ENCODE peak calls at places on chromosomes 6 and 20, in eight cellular contexts. B is CD8-positive, alpha-beta memory T cell; C is uterus; P is gastrocnemius medialis; Z is CD8-positive, alpha-beta T cell; T is body of pancreas; Q is SJSA1; V is ovary. F is an unnamed sample. For H3K27me3, H3K4me1 and H3K36me3, the result is how much of the 10 kb centered on the place peaks cover.

GRCh38 chr6:90483116-90483839 is 103.6 kb downstream of the MAP3K7 start:
- DNase-seq in B (no peak), C (no peak), P (no peak), Z (no peak), T (no peak), Q (no peak), V (no peak), F (no peak)

GRCh38 chr20:57680934-57681914 is 28.6 kb downstream of the PMEPA1 start:
- DNase-seq in B (peak), C (no peak), P (no peak), Z (peak), T (no peak), Q (no peak), V (no peak), F (no peak)

GRCh38 chr20:62953839-62954703 is 1.6 kb downstream of the SLC17A9 start:
- DNase-seq in B (peak), C (peak), P (peak), Z (peak), T (no peak), Q (peak), V (peak), F (peak)

GRCh38 chr6:25882066-25882496 is 8.0 kb upstream of the SLC17A3 start:
- DNase-seq in B (no peak), C (no peak), P (no peak), Z (peak), T (peak), Q (no peak), V (peak), F (peak)

GRCh38 chr20:25103526-25103925 is 21.6 kb upstream of the VSX1 start:
- DNase-seq in B (no peak), C (no peak), P (no peak), Z (no peak), T (no peak), Q (no peak), V (no peak), F (no peak)

GRCh38 chr20:57317789-57318371 is 11.7 kb upstream of the SPO11 start:
- DNase-seq in B (peak), C (no peak), P (no peak), Z (peak), T (no peak), Q (no peak), V (no peak), F (no peak)

GRCh38 chr20:49252556-49253350 is 25.1 kb downstream of the ZNFX1 start:
- DNase-seq in B (no peak), C (no peak), P (no peak), Z (no peak), T (peak), Q (no peak), V (no peak), F (no peak)

GRCh38 chr20:17613328-17614175 is 43.7 kb downstream of the DSTN start:
- DNase-seq in B (no peak), C (no peak), P (no peak), Z (no peak), T (peak), Q (no peak), V (peak), F (peak)

GRCh38 chr20:12435254-12435653 is 517.6 kb downstream of the BTBD3 start:
- DNase-seq in B (no peak), C (no peak), P (no peak), Z (no peak), T (no peak), Q (no peak), V (no peak), F (no peak)

GRCh38 chr6:151445482-151445881 is 6.4 kb downstream of the RMND1 start:
- DNase-seq in B (no peak), C (no peak), P (no peak), Z (no peak), T (no peak), Q (no peak), V (no peak), F (no peak)

GRCh38 chr6:82057846-82058554 is 189.5 kb downstream of the IBTK start:
- DNase-seq in B (no peak), C (no peak), P (no peak), Z (no peak), T (no peak), Q (no peak), V (no peak), F (no peak)

GRCh38 chr20:46651091-46651962 is at the start of gene SLC13A3:
- DNase-seq in B (no peak), C (no peak), P (no peak), Z (no peak), T (no peak), Q (no peak), V (no peak), F (no peak)

GRCh38 chr20:50327666-50328065 is 137.0 kb downstream of the CEBPB start:
- DNase-seq in B (no peak), C (no peak), P (no peak), Z (no peak), T (no peak), Q (no peak), V (no peak), F (no peak)

GRCh38 chr6:144216668-144217218 is 66.4 kb downstream of the STX11 start:
- DNase-seq in B (no peak), C (no peak), P (no peak), Z (no peak), T (no peak), Q (no peak), V (no peak), F (peak)

GRCh38 chr6:148998704-148999103 is 251.9 kb downstream of the UST start:
- DNase-seq in B (no peak), C (no peak), P (no peak), Z (no peak), T (no peak), Q (no peak), V (no peak), F (no peak)

GRCh38 chr6:3410385-3411360 is 46.2 kb downstream of the SLC22A23 start:
- DNase-seq in B (peak), C (peak), P (peak), Z (peak), T (peak), Q (peak), V (no peak), F (no peak)

GRCh38 chr6:146770965-146771735 is 172.4 kb downstream of the ADGB start:
- DNase-seq in B (peak), C (peak), P (peak), Z (peak), T (peak), Q (no peak), V (peak), F (peak)

GRCh38 chr6:69179681-69180080 is 544.6 kb downstream of the ADGRB3 start:
- DNase-seq in B (no peak), C (no peak), P (no peak), Z (no peak), T (no peak), Q (no peak), V (no peak), F (no peak)

GRCh38 chr6:126804255-126805064 is 314.0 kb upstream of the RSPO3 start:
- DNase-seq in B (no peak), C (peak), P (peak), Z (no peak), T (peak), Q (peak), V (no peak), F (no peak)

GRCh38 chr6:111565316-111566221 is 40.1 kb downstream of the TRAF3IP2 start:
- DNase-seq in B (no peak), C (peak), P (no peak), Z (no peak), T (peak), Q (no peak), V (no peak), F (no peak)

GRCh38 chr6:125952764-125953501 is 3.6 kb upstream of the HINT3 start:
- DNase-seq in B (no peak), C (no peak), P (no peak), Z (no peak), T (peak), Q (no peak), V (no peak), F (peak)

GRCh38 chr6:26342106-26342999 is 22.6 kb upstream of the BTN3A2 start:
- DNase-seq in B (no peak), C (no peak), P (no peak), Z (no peak), T (no peak), Q (peak), V (no peak), F (no peak)

GRCh38 chr6:36743032-36743431 is 45.4 kb downstream of the RAB44 start:
- DNase-seq in B (no peak), C (no peak), P (no peak), Z (no peak), T (no peak), Q (no peak), V (no peak), F (no peak)

GRCh38 chr6:88177961-88178464 is 11.9 kb upstream of the CNR1 start:
- DNase-seq in B (no peak), C (no peak), P (no peak), Z (no peak), T (no peak), Q (peak), V (no peak), F (no peak)

GRCh38 chr6:568085-568484 is 88.8 kb downstream of the HUS1B start:
- DNase-seq in B (no peak), C (no peak), P (no peak), Z (no peak), T (no peak), Q (no peak), V (no peak), F (no peak)

GRCh38 chr20:41619360-41620115 is 1.4 kb upstream of the CHD6 start:
- DNase-seq in B (no peak), C (no peak), P (no peak), Z (no peak), T (no peak), Q (no peak), V (no peak), F (no peak)

GRCh38 chr20:6231551-6231950 is 108.7 kb upstream of the FERMT1 start:
- DNase-seq in B (no peak), C (no peak), P (no peak), Z (no peak), T (no peak), Q (no peak), V (no peak), F (no peak)

GRCh38 chr6:81553246-81553645 is 199.2 kb downstream of the TENT5A start:
- DNase-seq in B (no peak), C (no peak), P (no peak), Z (no peak), T (no peak), Q (no peak), V (no peak), F (no peak)

GRCh38 chr6:74066168-74066871 is 370.3 kb downstream of the CD109 start:
- DNase-seq in B (no peak), C (no peak), P (no peak), Z (no peak), T (no peak), Q (no peak), V (no peak), F (no peak)

GRCh38 chr6:159790947-159791598 is 806 bp downstream of the MRPL18 start:
- DNase-seq in B (peak), C (no peak), P (no peak), Z (no peak), T (peak), Q (peak), V (no peak), F (no peak)

GRCh38 chr20:3166913-3167342 is 6.4 kb downstream of the LZTS3 start:
- DNase-seq in B (no peak), C (no peak), P (no peak), Z (no peak), T (no peak), Q (no peak), V (no peak), F (no peak)
- H3K27me3 ChIP-seq in B (under half), C (under half), P (under half), Z (under half), T (under half), Q (under half), V (under half), F (under half)

GRCh38 chr6:66538548-66539135 is 831.6 kb upstream of the EYS start:
- DNase-seq in B (no peak), C (no peak), P (no peak), Z (no peak), T (no peak), Q (no peak), V (no peak), F (no peak)
- H3K4me1 ChIP-seq in B (under half), C (under half), P (under half), Z (under half), T (under half), Q (under half), V (under half), F (under half)

DNA sequence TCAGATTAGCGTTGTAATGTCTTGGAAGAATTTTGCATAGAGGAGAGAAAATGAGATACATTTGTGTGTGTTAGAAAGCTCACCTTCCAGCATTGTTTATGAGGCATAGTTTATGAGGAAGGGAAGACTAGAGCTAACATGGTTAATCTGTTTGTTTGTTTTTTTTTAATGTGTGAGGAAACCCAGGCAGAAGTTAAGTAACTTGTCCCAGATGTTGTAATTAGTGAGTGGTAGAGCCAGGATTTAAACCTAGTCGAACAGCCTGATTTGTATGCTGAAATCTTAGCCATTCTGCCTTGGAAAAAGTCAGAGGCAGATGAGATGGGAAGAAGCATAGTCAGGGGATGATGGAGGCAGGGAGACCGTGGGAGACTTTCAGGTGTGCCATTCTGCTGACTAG is 29.1 kb downstream of the NDUFAF5 start:
- DNase-seq in B (no peak), C (no peak), P (no peak), Z (no peak), T (no peak), Q (no peak), V (no peak), F (no peak)
- H3K36me3 ChIP-seq in B (under half), C (under half), P (half or more), Z (under half), T (under half), Q (half or more), V (under half), F (half or more)

GRCh38 chr6:10384719-10385511 is 30.0 kb downstream of the TFAP2A start:
- DNase-seq in B (no peak), C (no peak), P (no peak), Z (no peak), T (no peak), Q (no peak), V (no peak), F (no peak)

GRCh38 chr6:10386260-10386659 is 28.6 kb downstream of the TFAP2A start:
- DNase-seq in B (no peak), C (no peak), P (no peak), Z (no peak), T (no peak), Q (no peak), V (no peak), F (no peak)

GRCh38 chr6:10386756-10387654 is 27.9 kb downstream of the TFAP2A start:
- DNase-seq in B (no peak), C (no peak), P (no peak), Z (no peak), T (no peak), Q (no peak), V (no peak), F (no peak)

GRCh38 chr6:10384333-10384718 is 30.5 kb downstream of the TFAP2A start:
- DNase-seq in B (no peak), C (no peak), P (no peak), Z (no peak), T (no peak), Q (no peak), V (no peak), F (no peak)

GRCh38 chr6:10385512-10386132 is 29.3 kb downstream of the TFAP2A start:
- DNase-seq in B (no peak), C (no peak), P (no peak), Z (no peak), T (no peak), Q (no peak), V (no peak), F (no peak)
- H3K27me3 ChIP-seq in B (half or more), C (under half), P (half or more), Z (half or more), T (under half), Q (under half), V (under half), F (half or more)

DNA sequence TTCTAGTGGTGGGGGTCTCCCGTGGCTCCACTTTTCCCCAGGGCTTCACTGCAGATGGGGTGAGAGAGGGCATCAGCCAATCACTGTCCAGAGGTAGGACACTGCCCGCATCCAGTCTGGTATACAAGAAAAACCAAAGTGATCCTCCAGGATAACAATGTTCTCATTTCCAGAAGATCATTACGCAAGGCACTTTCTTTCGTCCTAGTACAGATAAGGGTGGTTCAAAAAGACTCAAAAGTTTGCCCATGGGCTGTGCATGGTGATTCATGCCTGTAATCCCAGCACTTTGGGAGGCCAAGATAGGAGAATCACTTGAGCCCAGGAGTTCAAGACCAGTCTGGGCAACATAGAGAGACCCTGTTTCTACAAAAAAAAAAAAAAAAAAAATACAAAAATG is 16.4 kb downstream of the GMDS start:
- DNase-seq in B (no peak), C (no peak), P (no peak), Z (no peak), T (no peak), Q (no peak), V (no peak), F (no peak)
- H3K4me1 ChIP-seq in B (under half), C (under half), P (under half), Z (under half), T (under half), Q (under half), V (under half), F (under half)

GRCh38 chr20:35015863-35016193 is 60.2 kb downstream of the MYH7B start:
- DNase-seq in B (no peak), C (no peak), P (no peak), Z (no peak), T (no peak), Q (no peak), V (no peak), F (no peak)
- H3K36me3 ChIP-seq in B (under half), C (under half), P (under half), Z (half or more), T (under half), Q (half or more), V (under half), F (half or more)

F was measured in lower lobe of right lung.